ENCODE peak calls at places on chromosome 4, in six cellular contexts. C is NCI-H1694; Y is nucleus accumbens; E is astrocyte; M is activated naive CD4-positive, alpha-beta T cell treated with anti-CD3 and anti-CD28 coated beads for 36 hours; P is NCI-H1092 treated with DMSO at 0.1 percent for 48 hours. J is an unnamed sample.
A peak's percentile ranks its signal among the peaks of the same experiment; 100 is the strongest.

GRCh38 chr4:68062501-68062900 is 67.2 kb downstream of the TMPRSS11F start:
- DNase-seq in C (no peak), Y (peak; percentile 41), E (no peak), M (no peak), P (no peak), J (no peak)

GRCh38 chr4:182382941-182383340 is 139.7 kb downstream of the TENM3 start:
- DNase-seq in C (no peak), Y (no peak), E (no peak), M (no peak), P (no peak), J (no peak)

GRCh38 chr4:56134272-56134671 is 185.5 kb downstream of the CEP135 start:
- DNase-seq in C (no peak), Y (no peak), E (peak; percentile 91), M (no peak), P (no peak), J (no peak)

GRCh38 chr4:87038837-87039715 is 104.3 kb downstream of the AFF1 start:
- DNase-seq in C (peak; percentile 42), Y (peak; percentile 31), E (peak; percentile 94), M (no peak), P (peak; percentile 68), J (peak; percentile 28)

GRCh38 chr4:140186651-140187315 is 32.8 kb upstream of the MAML3 start:
- DNase-seq in C (no peak), Y (no peak), E (peak; percentile 66), M (no peak), P (no peak), J (peak; percentile 41)

GRCh38 chr4:61193863-61194262 is 6.3 kb upstream of the ADGRL3 start:
- DNase-seq in C (no peak), Y (no peak), E (no peak), M (no peak), P (no peak), J (no peak)

GRCh38 chr4:182492456-182492855 is 249.3 kb downstream of the TENM3 start:
- DNase-seq in C (no peak), Y (no peak), E (peak; percentile 88), M (no peak), P (no peak), J (no peak)

GRCh38 chr4:70133473-70133872 is 20.6 kb upstream of the PRR27 start:
- DNase-seq in C (no peak), Y (no peak), E (no peak), M (no peak), P (no peak), J (no peak)

GRCh38 chr4:130568746-130569145 is 1472.8 kb downstream of the C4orf33 start:
- DNase-seq in C (peak; percentile 18), Y (no peak), E (no peak), M (no peak), P (no peak), J (no peak)

GRCh38 chr4:132180020-132180427 is 969.1 kb upstream of the PCDH10 start:
- DNase-seq in C (no peak), Y (no peak), E (peak; percentile 92), M (no peak), P (no peak), J (peak; percentile 25)

GRCh38 chr4:139606600-139607301 is 50.7 kb upstream of the SETD7 start:
- DNase-seq in C (no peak), Y (no peak), E (peak; percentile 25), M (peak; percentile 16), P (no peak), J (no peak)

GRCh38 chr4:158020175-158020574 is 152.7 kb downstream of the GASK1B start:
- DNase-seq in C (no peak), Y (no peak), E (peak; percentile 92), M (no peak), P (no peak), J (no peak)

GRCh38 chr4:114653675-114654074 is 55.1 kb downstream of the UGT8 start:
- DNase-seq in C (no peak), Y (no peak), E (no peak), M (no peak), P (no peak), J (no peak)

GRCh38 chr4:13059015-13059414 is 425.1 kb downstream of the RAB28 start:
- DNase-seq in C (no peak), Y (no peak), E (no peak), M (no peak), P (no peak), J (no peak)

GRCh38 chr4:156790866-156791265 is 180.7 kb downstream of the PDGFC start:
- DNase-seq in C (peak; percentile 18), Y (no peak), E (peak; percentile 91), M (no peak), P (no peak), J (no peak)

GRCh38 chr4:77154761-77155499 is 2.1 kb upstream of the CCNG2 start:
- DNase-seq in C (no peak), Y (no peak), E (no peak), M (no peak), P (no peak), J (no peak)

GRCh38 chr4:56787380-56787779 is 34.1 kb downstream of the SPINK2 start:
- DNase-seq in C (no peak), Y (no peak), E (no peak), M (no peak), P (no peak), J (no peak)

GRCh38 chr4:173160871-173161270 is 7.7 kb upstream of the GALNT7 start:
- DNase-seq in C (no peak), Y (no peak), E (no peak), M (no peak), P (no peak), J (no peak)

GRCh38 chr4:165031436-165032211 is at the start of gene TRIM60:
- DNase-seq in C (no peak), Y (no peak), E (no peak), M (no peak), P (no peak), J (no peak)

GRCh38 chr4:184444215-184444952 is 30.0 kb downstream of the IRF2 start:
- DNase-seq in C (no peak), Y (no peak), E (peak; percentile 91), M (no peak), P (no peak), J (no peak)

GRCh38 chr4:54439831-54440243 is 210.7 kb downstream of the PDGFRA start:
- DNase-seq in C (no peak), Y (peak; percentile 54), E (peak; percentile 48), M (no peak), P (no peak), J (no peak)

GRCh38 chr4:7987148-7987989 is 47.7 kb upstream of the AFAP1 start:
- DNase-seq in C (peak; percentile 58), Y (peak; percentile 55), E (peak; percentile 40), M (peak; percentile 90), P (peak; percentile 58), J (no peak)

GRCh38 chr4:112403072-112403945 is 106.1 kb downstream of the ALPK1 start:
- DNase-seq in C (no peak), Y (peak; percentile 6), E (no peak), M (no peak), P (no peak), J (no peak)

GRCh38 chr4:183798249-183798920 is 106.7 kb upstream of the STOX2 start:
- DNase-seq in C (no peak), Y (no peak), E (no peak), M (peak; percentile 8), P (no peak), J (no peak)

GRCh38 chr4:14856076-14856926 is 146.0 kb upstream of the CPEB2 start:
- DNase-seq in C (no peak), Y (no peak), E (peak; percentile 100), M (peak; percentile 88), P (no peak), J (peak; percentile 91)

GRCh38 chr4:14184265-14184664 is 556.7 kb upstream of the BOD1L1 start:
- DNase-seq in C (peak; percentile 28), Y (peak; percentile 15), E (peak; percentile 8), M (no peak), P (peak; percentile 20), J (no peak)

GRCh38 chr4:6257243-6258025 is 12.2 kb upstream of the WFS1 start:
- DNase-seq in C (no peak), Y (no peak), E (peak; percentile 12), M (no peak), P (no peak), J (no peak)

GRCh38 chr4:139887962-139888735 is 222.5 kb downstream of the MGST2 start:
- DNase-seq in C (no peak), Y (no peak), E (no peak), M (no peak), P (peak; percentile 72), J (peak; percentile 86)

GRCh38 chr4:181688416-181688815 is 554.8 kb upstream of the TENM3 start:
- DNase-seq in C (no peak), Y (no peak), E (peak; percentile 90), M (no peak), P (no peak), J (no peak)

GRCh38 chr4:15677507-15677988 is 4.1 kb upstream of the FAM200B start:
- DNase-seq in C (no peak), Y (no peak), E (peak; percentile 71), M (no peak), P (no peak), J (peak; percentile 91)

GRCh38 chr4:138162259-138162658 is 79.9 kb downstream of the SLC7A11 start:
- DNase-seq in C (no peak), Y (no peak), E (no peak), M (no peak), P (no peak), J (no peak)

GRCh38 chr4:74632634-74633033 is 161.7 kb downstream of the BTC start:
- DNase-seq in C (no peak), Y (no peak), E (peak; percentile 98), M (peak; percentile 69), P (no peak), J (peak; percentile 63)

GRCh38 chr4:122689972-122690371 is 42.5 kb upstream of the BBS12 start:
- DNase-seq in C (no peak), Y (no peak), E (no peak), M (no peak), P (no peak), J (no peak)

GRCh38 chr4:16591867-16592266 is 306.6 kb downstream of the LDB2 start:
- DNase-seq in C (no peak), Y (peak; percentile 51), E (no peak), M (no peak), P (no peak), J (no peak)

GRCh38 chr4:2888826-2889225 is 45.2 kb downstream of the ADD1 start:
- DNase-seq in C (no peak), Y (no peak), E (no peak), M (no peak), P (no peak), J (no peak)

GRCh38 chr4:119394826-119395225 is 72.9 kb upstream of the FABP2 start:
- DNase-seq in C (no peak), Y (no peak), E (no peak), M (no peak), P (no peak), J (no peak)

GRCh38 chr4:151359576-151359975 is 34.2 kb upstream of the SH3D19 start:
- DNase-seq in C (no peak), Y (peak; percentile 2), E (no peak), M (no peak), P (peak; percentile 22), J (no peak)

GRCh38 chr4:172900880-172901279 is 267.7 kb upstream of the GALNT7 start:
- DNase-seq in C (no peak), Y (no peak), E (no peak), M (no peak), P (no peak), J (no peak)

J was measured in keratinocyte.